ENCODE peak calls at places on chromosomes 5 and 9, in seven cellular contexts. P is H9, T is mesenchymal stem cell, R is mesendoderm, G is neuronal stem cell, L is H1, V is trophoblast cell. C is an unnamed sample.

GRCh38 chr5:15406478-15406877 is 93.5 kb upstream of the FBXL7 start:
- DNase-seq in R (no peak), P (no peak), L (no peak), V (no peak), T (no peak), G (no peak), C (no peak)

GRCh38 chr9:84153885-84154284 is 173.3 kb downstream of the RMI1 start:
- DNase-seq in G (no peak), T (no peak), P (no peak), R (no peak), V (peak; percentile 70), L (no peak), C (peak; percentile 71)

GRCh38 chr5:10111575-10111974 is 138.1 kb downstream of the ATPSCKMT start:
- DNase-seq in V (peak; percentile 48), G (peak; percentile 33), L (peak; percentile 68), T (peak; percentile 54), P (peak; percentile 77), R (peak; percentile 87), C (peak; percentile 54)

GRCh38 chr9:13064676-13065075 is 214.8 kb downstream of the MPDZ start:
- DNase-seq in R (no peak), P (no peak), T (no peak), V (no peak), G (no peak), L (no peak), C (no peak)

GRCh38 chr9:88874391-88874790 is 116.9 kb upstream of the S1PR3 start:
- DNase-seq in G (no peak), V (peak; percentile 9), R (no peak), T (no peak), L (no peak), P (no peak), C (peak; percentile 10)

GRCh38 chr5:160311491-160312138 is 749 bp downstream of the CCNJL start:
- DNase-seq in R (peak; percentile 28), L (peak; percentile 51), P (no peak), T (peak; percentile 46), V (no peak), G (no peak), C (no peak)

GRCh38 chr5:78327761-78328510 is 32.5 kb upstream of the SCAMP1 start:
- DNase-seq in V (no peak), G (no peak), L (no peak), T (no peak), P (no peak), R (no peak), C (no peak)

GRCh38 chr9:806285-807156 is 35.0 kb upstream of the DMRT1 start:
- DNase-seq in R (peak; percentile 52), G (peak; percentile 11), V (no peak), T (peak; percentile 43), P (no peak), L (no peak), C (peak; percentile 51)

GRCh38 chr9:107675476-107676264 is 186.1 kb upstream of the KLF4 start:
- DNase-seq in V (no peak), R (no peak), T (no peak), G (no peak), L (no peak), P (no peak), C (no peak)

GRCh38 chr5:180330810-180331646 is 22.1 kb downstream of the GFPT2 start:
- DNase-seq in R (peak; percentile 90), L (no peak), V (peak; percentile 97), T (peak; percentile 99), G (no peak), P (peak; percentile 25), C (peak; percentile 99)

GRCh38 chr5:132003170-132003744 is 8.2 kb downstream of the ACSL6 start:
- DNase-seq in L (peak; percentile 70), P (peak; percentile 88), G (peak; percentile 56), V (no peak), T (peak; percentile 24), R (peak; percentile 90), C (peak; percentile 5)

GRCh38 chr9:93039456-93039855 is 19.0 kb upstream of the SUSD3 start:
- DNase-seq in P (no peak), V (no peak), T (no peak), L (no peak), R (no peak), G (no peak), C (no peak)

GRCh38 chr9:89454498-89455355 is 43.2 kb downstream of the SEMA4D start:
- DNase-seq in R (no peak), P (no peak), G (no peak), V (no peak), T (no peak), L (no peak), C (no peak)

GRCh38 chr9:107737987-107738743 is 248.6 kb upstream of the KLF4 start:
- DNase-seq in G (no peak), T (peak; percentile 40), V (no peak), P (no peak), L (no peak), R (no peak), C (peak; percentile 95)

GRCh38 chr5:65128226-65128625 is 353.5 kb downstream of the ADAMTS6 start:
- DNase-seq in V (no peak), T (peak; percentile 74), P (no peak), R (peak; percentile 55), G (no peak), L (no peak), C (peak; percentile 52)

GRCh38 chr5:122523776-122524175 is 211.7 kb downstream of the SNCAIP start:
- DNase-seq in T (no peak), L (no peak), V (no peak), R (no peak), P (no peak), G (no peak), C (no peak)

GRCh38 chr5:7897014-7897600 is 28.2 kb downstream of the MTRR start:
- DNase-seq in T (peak; percentile 46), R (peak; percentile 70), V (peak; percentile 11), L (no peak), P (peak; percentile 55), G (no peak), C (peak; percentile 52)

GRCh38 chr5:56440871-56441740 is 208.0 kb upstream of the ANKRD55 start:
- DNase-seq in R (no peak), L (no peak), P (no peak), T (peak; percentile 91), G (no peak), V (peak; percentile 52), C (peak; percentile 88)

GRCh38 chr5:111379391-111379816 is 132.9 kb downstream of the STARD4 start:
- DNase-seq in R (no peak), L (no peak), G (no peak), P (no peak), V (no peak), T (no peak), C (no peak)

GRCh38 chr9:98391884-98392283 is 136.4 kb upstream of the TBC1D2 start:
- DNase-seq in R (no peak), G (no peak), L (no peak), P (no peak), V (no peak), T (no peak), C (no peak)

GRCh38 chr9:5626727-5627634 is 1.9 kb upstream of the RIC1 start:
- DNase-seq in P (no peak), V (no peak), R (peak; percentile 26), G (no peak), T (peak; percentile 67), L (no peak), C (peak; percentile 69)

GRCh38 chr5:90894866-90895420 is 336.3 kb downstream of the ADGRV1 start:
- DNase-seq in T (no peak), G (no peak), L (no peak), R (no peak), P (no peak), V (no peak), C (no peak)

GRCh38 chr5:136221340-136221739 is 28.4 kb upstream of the SMIM32 start:
- DNase-seq in R (no peak), V (no peak), G (no peak), T (no peak), L (no peak), P (no peak), C (no peak)
- H2AK5ac ChIP-seq in R (no peak overlapping the region), V (no peak overlapping the region), G (no peak overlapping the region), T (no peak overlapping the region), L (no peak overlapping the region), P (no peak overlapping the region), C (no peak overlapping the region)

GRCh38 chr5:68378204-68378830 is 162.8 kb downstream of the PIK3R1 start:
- DNase-seq in T (no peak), R (no peak), G (no peak), L (no peak), V (no peak), P (no peak), C (no peak)
- H2AK5ac ChIP-seq in T (no peak overlapping the region), R (no peak overlapping the region), G (no peak overlapping the region), L (no peak overlapping the region), V (no peak overlapping the region), P (no peak overlapping the region), C (no peak overlapping the region)

GRCh38 chr9:111076043-111076442 is 37.8 kb upstream of the LPAR1 start:
- DNase-seq in V (no peak), T (no peak), L (no peak), G (no peak), R (no peak), P (no peak), C (no peak)
- H2AK5ac ChIP-seq in V (no peak overlapping the region), T (no peak overlapping the region), L (no peak overlapping the region), G (no peak overlapping the region), R (no peak overlapping the region), P (no peak overlapping the region), C (no peak overlapping the region)

GRCh38 chr5:4647955-4648354 is 492.2 kb upstream of the ADAMTS16 start:
- DNase-seq in R (no peak), P (no peak), L (no peak), T (no peak), V (no peak), G (no peak), C (no peak)
- H2AK5ac ChIP-seq in R (no peak overlapping the region), P (no peak overlapping the region), L (no peak overlapping the region), T (no peak overlapping the region), V (no peak overlapping the region), G (no peak overlapping the region), C (no peak overlapping the region)

GRCh38 chr5:6372251-6373080 is 5.9 kb downstream of the MED10 start:
- DNase-seq in G (no peak), T (no peak), V (no peak), R (no peak), P (peak; percentile 25), L (no peak), C (no peak)
- H2AK5ac ChIP-seq in G (no peak overlapping the region), T (no peak overlapping the region), V (no peak overlapping the region), R (no peak overlapping the region), P (no peak overlapping the region), L (no peak overlapping the region), C (no peak overlapping the region)

GRCh38 chr9:4618700-4619099 is 43.4 kb upstream of the PLPP6 start:
- DNase-seq in L (no peak), R (no peak), P (no peak), T (no peak), V (no peak), G (no peak), C (no peak)
- H2AK5ac ChIP-seq in L (no peak overlapping the region), R (no peak overlapping the region), P (no peak overlapping the region), T (no peak overlapping the region), V (no peak overlapping the region), G (no peak overlapping the region), C (no peak overlapping the region)

GRCh38 chr5:127840198-127840524 is 137.0 kb downstream of the CCDC192 start:
- DNase-seq in P (no peak), L (no peak), G (no peak), V (no peak), T (no peak), R (no peak), C (no peak)
- H2AK5ac ChIP-seq in P (no peak overlapping the region), L (no peak overlapping the region), G (no peak overlapping the region), V (no peak overlapping the region), T (no peak overlapping the region), R (no peak overlapping the region), C (no peak overlapping the region)

C was measured in IMR-90.